ENCODE peak calls at places on chromosomes 13 and 19, in four cellular contexts. C is keratinocyte, I is neural progenitor cell, D is H1. F is an unnamed sample.
A peak's percentile ranks its signal among the peaks of the same experiment; 100 is the strongest.

GRCh38 chr19:42270346-42271044 is 1.4 kb downstream of the CIC start:
- DNase-seq in D (no peak), I (no peak), C (peak; percentile 83), F (no peak)

GRCh38 chr13:49956131-49956530 is 20.0 kb upstream of the SPRYD7 start:
- DNase-seq in D (no peak), C (no peak), I (no peak), F (no peak)

GRCh38 chr13:24709186-24709913 is 29.1 kb downstream of the ATP12A start:
- DNase-seq in C (no peak), D (no peak), I (no peak), F (no peak)

GRCh38 chr19:1118999-1119398 is 15.2 kb downstream of the GPX4 start:
- DNase-seq in C (no peak), I (no peak), D (no peak), F (no peak)

GRCh38 chr19:14189415-14189814 is 16.6 kb downstream of the ADGRL1 start:
- DNase-seq in D (no peak), I (no peak), C (no peak), F (no peak)

GRCh38 chr19:19448238-19448544 is 42.7 kb downstream of the GATAD2A start:
- DNase-seq in C (no peak), I (no peak), D (no peak), F (no peak)

GRCh38 chr13:45949161-45949560 is 97.6 kb upstream of the SIAH3 start:
- DNase-seq in D (no peak), C (no peak), I (no peak), F (no peak)

GRCh38 chr13:30744056-30744684 is 8.8 kb downstream of the ALOX5AP start:
- DNase-seq in I (no peak), D (no peak), C (no peak), F (no peak)

GRCh38 chr13:95301135-95301946 is at the start of gene ABCC4:
- DNase-seq in D (peak; percentile 25), I (peak; percentile 91), C (no peak), F (peak; percentile 91)

GRCh38 chr19:55460670-55461258 is 678 bp downstream of the ISOC2 start:
- DNase-seq in I (peak; percentile 93), D (no peak), C (no peak), F (peak; percentile 96)

GRCh38 chr13:81171065-81171647 is 830.2 kb upstream of the SPRY2 start:
- DNase-seq in D (no peak), C (no peak), I (peak; percentile 18), F (no peak)

GRCh38 chr13:25980255-25980654 is 71.6 kb downstream of the SHISA2 start:
- DNase-seq in I (peak; percentile 79), D (peak; percentile 46), C (no peak), F (peak; percentile 86)

GRCh38 chr13:97005631-97006262 is 11.5 kb upstream of the OXGR1 start:
- DNase-seq in I (no peak), C (peak; percentile 4), D (no peak), F (no peak)

GRCh38 chr13:23799945-23800344 is 89.3 kb downstream of the MIPEP start:
- DNase-seq in I (no peak), D (no peak), C (no peak), F (no peak)

GRCh38 chr19:35162471-35163326 is 8.2 kb downstream of the FXYD5 start:
- DNase-seq in I (no peak), D (no peak), C (peak; percentile 95), F (no peak)

GRCh38 chr13:53445682-53446081 is 417.1 kb downstream of the OLFM4 start:
- DNase-seq in D (no peak), I (no peak), C (no peak), F (no peak)

GRCh38 chr13:99357149-99357596 is 50.0 kb upstream of the GPR183 start:
- DNase-seq in D (no peak), C (no peak), I (no peak), F (no peak)

GRCh38 chr13:97627566-97627965 is 193.6 kb downstream of the RAP2A start:
- DNase-seq in I (peak; percentile 20), D (no peak), C (no peak), F (peak; percentile 69)

GRCh38 chr19:45280471-45280961 is 29.4 kb downstream of the MARK4 start:
- DNase-seq in I (no peak), C (no peak), D (no peak), F (no peak)

GRCh38 chr19:29963576-29963975 is 21.5 kb downstream of the URI1 start:
- DNase-seq in C (no peak), I (no peak), D (no peak), F (no peak)

GRCh38 chr19:15517778-15518177 is 9.5 kb downstream of the CYP4F22 start:
- DNase-seq in I (no peak), D (no peak), C (no peak), F (no peak)

GRCh38 chr13:20521388-20521787 is 4.3 kb downstream of the CRYL1 start:
- DNase-seq in D (no peak), C (no peak), I (no peak), F (no peak)

GRCh38 chr19:38204096-38204495 is 19.9 kb downstream of the DPF1 start:
- DNase-seq in I (no peak), C (no peak), D (no peak), F (no peak)

GRCh38 chr19:28553005-28553404 is 659.9 kb downstream of the UQCRFS1 start:
- DNase-seq in D (no peak), I (no peak), C (no peak), F (no peak)

GRCh38 chr19:10219678-10220077 is 11.5 kb downstream of the S1PR2 start:
- DNase-seq in I (peak; percentile 26), D (peak; percentile 46), C (no peak), F (peak; percentile 83)

GRCh38 chr13:114115796-114116195 is 16.6 kb downstream of the RASA3 start:
- DNase-seq in D (no peak), C (no peak), I (no peak), F (no peak)

GRCh38 chr19:30969586-30969985 is 379.6 kb downstream of the TSHZ3 start:
- DNase-seq in I (no peak), C (no peak), D (no peak), F (no peak)

GRCh38 chr19:30968841-30969399 is 380.3 kb downstream of the TSHZ3 start:
- DNase-seq in I (no peak), C (no peak), D (no peak), F (no peak)

DNA sequence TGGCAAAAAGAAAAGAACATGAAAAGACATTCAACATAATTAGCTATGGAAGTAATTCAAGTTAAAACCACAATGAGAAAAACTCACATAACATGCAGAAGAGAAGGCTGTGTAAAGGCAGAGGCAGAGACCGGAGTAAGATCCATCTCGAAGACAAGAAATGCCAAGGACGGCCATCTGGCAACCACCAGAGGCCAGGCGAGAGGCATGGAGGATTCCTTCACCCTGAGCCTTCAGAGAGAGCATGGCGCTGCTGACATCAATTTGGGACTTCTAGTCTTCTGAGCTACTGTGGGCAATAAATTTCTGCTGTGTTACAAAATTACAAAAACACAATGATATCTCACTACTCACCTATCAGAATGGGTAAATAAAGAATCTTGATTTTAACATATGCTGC is 381.0 kb downstream of the TSHZ3 start:
- DNase-seq in I (peak; percentile 13), D (no peak), C (no peak), F (peak; percentile 53)
- TF ChIP-seq CTCF in I (peak; percentile 23), D (peak; percentile 23), C (no peak), F (peak; percentile 62)

GRCh38 chr19:5339470-5339949 is 1.1 kb downstream of the PTPRS start:
- DNase-seq in D (no peak), C (no peak), I (peak; percentile 42), F (no peak)
- H3K9ac ChIP-seq in D (peak overlapping the region; percentile 81), C (no peak overlapping the region), I (peak overlapping the region; percentile 62), F (peak overlapping the region; percentile 84)

DNA sequence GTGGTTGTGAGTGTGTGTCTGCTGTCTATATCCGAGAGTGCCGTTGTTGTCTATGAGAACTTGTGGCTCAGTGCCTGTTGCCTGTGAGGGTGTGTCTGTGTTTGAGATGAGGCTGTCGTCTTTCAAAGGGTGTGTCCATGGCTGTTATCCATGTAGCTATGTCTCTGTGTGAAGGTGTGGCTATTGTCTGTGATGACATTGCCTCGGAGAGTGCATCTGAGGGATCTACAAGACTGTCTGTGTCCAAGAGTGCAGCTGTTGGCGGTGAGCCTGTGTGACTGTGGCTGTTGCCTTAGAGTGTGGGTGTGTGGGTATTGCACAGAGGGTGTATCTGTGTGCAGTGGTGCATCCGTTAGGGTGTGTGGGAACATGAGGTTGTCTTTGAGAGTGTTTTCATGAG is 4.9 kb downstream of the NUMBL start:
- DNase-seq in C (no peak), D (no peak), I (no peak), F (no peak)
- H3K27ac ChIP-seq in C (no peak overlapping the region), D (no peak overlapping the region), I (no peak overlapping the region), F (no peak overlapping the region)

GRCh38 chr13:105142556-105142955 is 1392.9 kb downstream of the EFNB2 start:
- DNase-seq in C (no peak), D (no peak), I (no peak), F (no peak)

GRCh38 chr13:105139380-105140285 is 1395.8 kb downstream of the EFNB2 start:
- DNase-seq in I (no peak), D (no peak), C (no peak), F (peak; percentile 59)

GRCh38 chr13:105147481-105147880 is 1388.0 kb downstream of the EFNB2 start:
- DNase-seq in D (no peak), C (no peak), I (no peak), F (no peak)

GRCh38 chr13:105144936-105145335 is 1390.5 kb downstream of the EFNB2 start:
- DNase-seq in D (no peak), I (no peak), C (no peak), F (no peak)

DNA sequence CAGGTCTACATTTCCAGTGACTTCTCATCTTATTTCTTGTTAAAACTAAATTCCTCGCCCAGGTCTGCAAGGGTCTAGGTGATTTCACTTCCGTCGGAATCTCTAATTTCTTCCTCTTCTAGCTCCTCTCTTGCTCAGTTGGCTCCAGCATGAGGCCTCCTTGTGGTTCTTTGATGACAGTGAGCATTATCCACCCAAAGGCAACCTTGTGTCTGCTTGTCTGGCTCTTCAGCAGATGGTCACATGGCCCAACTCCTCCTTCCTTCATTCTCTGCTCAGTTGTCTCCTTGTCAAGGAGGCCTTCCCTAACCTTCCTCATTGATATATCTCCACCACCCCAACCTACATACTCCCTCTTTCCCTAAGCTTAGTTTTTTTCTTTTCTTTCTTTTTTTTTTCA is 1391.4 kb downstream of the EFNB2 start:
- DNase-seq in D (no peak), C (no peak), I (no peak), F (peak; percentile 48)
- TF ChIP-seq CTCF in D (no peak), C (no peak), I (no peak), F (peak; percentile 65)

GRCh38 chr13:76009491-76009890 is 373.4 kb downstream of the LMO7 start:
- DNase-seq in D (no peak), C (no peak), I (no peak), F (no peak)
- H3K9ac ChIP-seq in D (no peak overlapping the region), C (no peak overlapping the region), I (no peak overlapping the region), F (no peak overlapping the region)

DNA sequence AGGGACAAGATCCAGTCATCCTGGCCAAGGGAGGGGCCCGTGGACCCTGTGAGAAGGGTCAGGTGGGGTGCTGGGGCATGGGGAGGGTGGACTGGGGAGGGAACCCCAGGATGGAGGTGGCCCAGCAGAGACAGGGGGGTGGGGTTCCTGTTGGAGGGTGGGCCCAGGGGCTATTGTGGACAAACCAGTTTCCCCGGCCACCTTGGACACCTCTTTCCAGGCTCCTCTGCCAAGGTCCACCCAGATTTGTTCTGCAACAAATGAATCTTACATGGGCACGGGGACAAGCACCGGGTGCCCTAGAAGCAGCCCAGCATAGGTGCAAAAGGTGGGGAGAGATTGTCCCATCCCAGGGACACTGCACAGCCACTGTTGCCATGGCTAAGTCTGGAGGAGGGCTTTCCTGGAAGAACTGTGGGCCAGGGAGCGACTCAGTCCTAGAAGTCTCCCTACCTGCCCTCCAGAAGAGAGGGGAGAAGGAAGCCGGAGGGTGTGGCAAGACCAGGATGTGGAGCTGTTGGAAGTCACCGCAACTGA is 2.2 kb upstream of the FBN3 start:
- DNase-seq in C (no peak), D (no peak), I (no peak), F (no peak)
- H3K27ac ChIP-seq in C (no peak overlapping the region), D (no peak overlapping the region), I (no peak overlapping the region), F (no peak overlapping the region)